ENCODE peak calls at places on chromosomes 1 and 21, in four cellular contexts. S, I, L and O are unnamed samples.

GRCh38 chr1:206060840-206061239 is 7.9 kb downstream of the RHEX start:
- DNase-seq in S (no peak), I (no peak), L (no peak), O (no peak)

GRCh38 chr21:32524010-32524719 is 61.2 kb downstream of the TCP10L start:
- DNase-seq in I (peak; percentile 63), S (peak; percentile 98), L (no peak), O (no peak)

GRCh38 chr1:90133133-90133532 is 138.2 kb downstream of the ZNF326 start:
- DNase-seq in S (peak; percentile 21), I (no peak), L (no peak), O (peak; percentile 4)

GRCh38 chr1:109379422-109379821 is 18.3 kb downstream of the SORT1 start:
- DNase-seq in L (no peak), I (peak; percentile 44), S (no peak), O (no peak)

GRCh38 chr1:91751281-91751680 is 134.7 kb downstream of the TGFBR3 start:
- DNase-seq in I (peak; percentile 67), L (no peak), S (peak; percentile 82), O (peak; percentile 46)

GRCh38 chr1:90347366-90347765 is 352.5 kb downstream of the ZNF326 start:
- DNase-seq in S (no peak), L (no peak), I (no peak), O (no peak)

GRCh38 chr1:169615803-169616202 is 14.1 kb downstream of the SELP start:
- DNase-seq in I (no peak), L (no peak), S (no peak), O (no peak)

GRCh38 chr1:21669287-21670058 is at the start of gene RAP1GAP:
- DNase-seq in I (peak; percentile 64), S (peak; percentile 13), L (peak; percentile 89), O (peak; percentile 47)

GRCh38 chr1:34070201-34070836 is 94.7 kb downstream of the CSMD2 start:
- DNase-seq in L (no peak), S (no peak), I (no peak), O (no peak)

GRCh38 chr21:44872266-44872567 is 1.3 kb downstream of the PTTG1IP start:
- DNase-seq in I (no peak), L (no peak), S (no peak), O (no peak)

GRCh38 chr1:11072216-11072917 is 12.5 kb upstream of the SRM start:
- DNase-seq in I (no peak), S (no peak), L (peak; percentile 23), O (no peak)

GRCh38 chr1:205689479-205689878 is 9.2 kb upstream of the SLC45A3 start:
- DNase-seq in I (no peak), L (no peak), S (no peak), O (no peak)

GRCh38 chr1:242827538-242827937 is 303.0 kb upstream of the PLD5 start:
- DNase-seq in I (peak; percentile 27), S (no peak), L (no peak), O (no peak)

GRCh38 chr1:75220072-75220471 is 85.9 kb downstream of the LHX8 start:
- DNase-seq in I (no peak), S (no peak), L (no peak), O (no peak)

GRCh38 chr1:234941711-234942320 is 186.8 kb downstream of the TOMM20 start:
- DNase-seq in I (no peak), L (no peak), S (peak; percentile 49), O (no peak)

GRCh38 chr1:28591708-28592313 is at the start of gene RAB42:
- DNase-seq in S (peak; percentile 33), L (no peak), I (peak; percentile 61), O (peak; percentile 49)

GRCh38 chr1:168084396-168085231 is 52.1 kb downstream of the GPR161 start:
- DNase-seq in I (peak; percentile 73), L (peak; percentile 81), S (peak; percentile 48), O (peak; percentile 64)